ENCODE peak calls at places on chromosomes 6 and 20, in nine cellular contexts. Z is stimulated activated CD4-positive, alpha-beta T cell treated with anti-CD3 and anti-CD28 coated beads, Interleukin-4, amount 100 ng/mL, for 48 hours; P is CD4-positive, alpha-beta T cell; L is activated T-cell treated with anti-CD3 and anti-CD28 coated beads, Interleukin-2, amount 50 U/mL, for 4 hours; O is iPS DF 19.7; K is neural crest cell; X is COR-L47; V is dorsolateral prefrontal cortex; Q is lower lobe of right lung. N is an unnamed sample.

GRCh38 chr20:35012227-35013069 is 56.8 kb downstream of the MYH7B start:
- DNase-seq in K (no peak), X (no peak), Q (no peak), L (no peak), V (no peak), O (no peak), P (no peak), Z (no peak), N (no peak)

GRCh38 chr6:73509851-73510250 is 11.0 kb downstream of the EEF1A1 start:
- DNase-seq in P (no peak), L (no peak), Q (no peak), X (no peak), K (no peak), V (no peak), Z (no peak), O (no peak), N (no peak)

GRCh38 chr6:12116264-12116800 is 104.2 kb downstream of the HIVEP1 start:
- DNase-seq in L (no peak), K (no peak), Q (no peak), X (no peak), P (no peak), V (no peak), Z (no peak), O (no peak), N (no peak)

GRCh38 chr6:16403831-16404230 is 165.4 kb downstream of the GMPR start:
- DNase-seq in K (no peak), L (no peak), P (no peak), O (no peak), Q (no peak), V (no peak), Z (no peak), X (no peak), N (no peak)

GRCh38 chr6:35469711-35470662 is 1.8 kb downstream of the RPL10A start:
- DNase-seq in X (no peak), V (no peak), K (no peak), Z (no peak), P (no peak), O (no peak), L (no peak), Q (no peak), N (no peak)

GRCh38 chr20:20624914-20625313 is 87.5 kb downstream of the RALGAPA2 start:
- DNase-seq in Z (no peak), L (no peak), Q (no peak), V (no peak), X (peak; percentile 77), P (no peak), K (no peak), O (no peak), N (no peak)

GRCh38 chr6:4351857-4352669 is 216.7 kb upstream of the ECI2 start:
- DNase-seq in V (peak; percentile 73), O (no peak), Z (no peak), L (no peak), X (no peak), Q (no peak), P (no peak), K (no peak), N (peak; percentile 63)

GRCh38 chr6:130831598-130831997 is 4.4 kb downstream of the SMLR1 start:
- DNase-seq in O (no peak), K (no peak), L (no peak), Z (no peak), P (no peak), X (no peak), V (no peak), Q (no peak), N (no peak)

GRCh38 chr6:107843400-107843799 is 19.3 kb upstream of the SCML4 start:
- DNase-seq in Z (no peak), Q (no peak), P (peak; percentile 15), K (no peak), V (no peak), X (no peak), L (no peak), O (no peak), N (no peak)

GRCh38 chr6:45965787-45966186 is 49.9 kb downstream of the CLIC5 start:
- DNase-seq in L (no peak), X (no peak), Z (no peak), K (no peak), O (peak; percentile 12), V (no peak), P (no peak), Q (no peak), N (no peak)

GRCh38 chr20:10731190-10731955 is 57.6 kb upstream of the JAG1 start:
- DNase-seq in Z (no peak), Q (no peak), K (no peak), P (no peak), L (no peak), O (no peak), V (no peak), X (no peak), N (no peak)

GRCh38 chr6:38058022-38058421 is 238.5 kb downstream of the ZFAND3 start:
- DNase-seq in P (peak; percentile 2), X (no peak), L (peak; percentile 42), V (no peak), Z (peak; percentile 40), O (no peak), Q (no peak), K (no peak), N (no peak)

GRCh38 chr20:38290829-38291581 is 13.0 kb upstream of the BPI start:
- DNase-seq in Z (no peak), K (peak; percentile 38), V (no peak), Q (no peak), P (no peak), L (no peak), O (peak; percentile 84), X (no peak), N (no peak)

GRCh38 chr20:59120491-59120890 is 43.1 kb upstream of the ZNF831 start:
- DNase-seq in K (no peak), P (no peak), O (no peak), Z (no peak), X (no peak), Q (no peak), V (no peak), L (no peak), N (no peak)

GRCh38 chr20:63321148-63321831 is 28.3 kb downstream of the COL20A1 start:
- DNase-seq in Q (peak; percentile 48), V (peak; percentile 61), O (no peak), X (no peak), Z (no peak), L (no peak), P (no peak), K (no peak), N (no peak)

GRCh38 chr6:162713926-162714759 is 13.4 kb downstream of the PRKN start:
- DNase-seq in V (no peak), Z (no peak), K (no peak), X (no peak), Q (no peak), P (no peak), L (no peak), O (no peak), N (no peak)

GRCh38 chr20:15942130-15942529 is 631.1 kb downstream of the KIF16B start:
- DNase-seq in Q (no peak), V (no peak), P (no peak), L (no peak), K (no peak), Z (no peak), X (no peak), O (no peak), N (no peak)

GRCh38 chr20:19003759-19004336 is 190.3 kb downstream of the SCP2D1 start:
- DNase-seq in O (no peak), L (no peak), Z (no peak), Q (no peak), V (peak; percentile 75), P (no peak), X (no peak), K (no peak), N (peak; percentile 39)